ENCODE peak calls at places on chromosomes 5 and 9, in six cellular contexts. E is cardiac muscle cell, Q is WTC11, R is HFF-Myc, A is D721Med, P is bronchial epithelial cell. L is an unnamed sample.

GRCh38 chr9:34715639-34716215 is 5.8 kb upstream of the CCL21 start:
- DNase-seq in E (no peak), Q (no peak), R (no peak), A (no peak), P (peak), L (peak)

GRCh38 chr9:95060246-95060645 is 257.3 kb downstream of the FANCC start:
- DNase-seq in E (no peak), Q (no peak), R (no peak), A (no peak), P (no peak), L (no peak)

GRCh38 chr5:72767289-72768010 is 49.0 kb upstream of the TNPO1 start:
- DNase-seq in E (peak), Q (peak), R (no peak), A (no peak), P (no peak), L (peak)

GRCh38 chr5:78555870-78556269 is 92.7 kb downstream of the LHFPL2 start:
- DNase-seq in E (no peak), Q (no peak), R (no peak), A (no peak), P (no peak), L (no peak)

GRCh38 chr5:179816401-179817070 is 4.2 kb upstream of the SQSTM1 start:
- DNase-seq in E (no peak), Q (peak), R (no peak), A (no peak), P (no peak), L (no peak)

GRCh38 chr5:65760504-65761275 is 38.7 kb downstream of the NLN start:
- DNase-seq in E (peak), Q (no peak), R (no peak), A (no peak), P (peak), L (peak)

GRCh38 chr9:73683862-73684591 is 532.4 kb downstream of the ANXA1 start:
- DNase-seq in E (peak), Q (no peak), R (peak), A (no peak), P (peak), L (peak)

GRCh38 chr9:35687306-35687705 is 2.4 kb downstream of the TPM2 start:
- DNase-seq in E (no peak), Q (no peak), R (no peak), A (no peak), P (no peak), L (no peak)

GRCh38 chr5:9947231-9947693 is 302.4 kb downstream of the ATPSCKMT start:
- DNase-seq in E (peak), Q (no peak), R (no peak), A (no peak), P (peak), L (peak)

GRCh38 chr5:113382736-113383135 is 52.1 kb downstream of the TSSK1B start:
- DNase-seq in E (no peak), Q (no peak), R (no peak), A (no peak), P (peak), L (peak)

GRCh38 chr5:3197699-3198098 is 397.9 kb upstream of the IRX1 start:
- DNase-seq in E (no peak), Q (peak), R (no peak), A (no peak), P (peak), L (no peak)

GRCh38 chr5:61610262-61611024 is 278.4 kb downstream of the ZSWIM6 start:
- DNase-seq in E (no peak), Q (no peak), R (no peak), A (no peak), P (no peak), L (no peak)

GRCh38 chr5:42889311-42889933 is 77.7 kb upstream of the SELENOP start:
- DNase-seq in E (peak), Q (peak), R (peak), A (no peak), P (peak), L (peak)

GRCh38 chr5:94361161-94361560 is 257.2 kb downstream of the KIAA0825 start:
- DNase-seq in E (peak), Q (no peak), R (no peak), A (no peak), P (peak), L (no peak)

GRCh38 chr9:115115117-115115880 is 2.7 kb downstream of the TNC start:
- DNase-seq in E (no peak), Q (no peak), R (no peak), A (no peak), P (peak), L (peak)

GRCh38 chr5:139649082-139649991 is 1.2 kb downstream of the CXXC5 start:
- DNase-seq in E (no peak), Q (peak), R (no peak), A (no peak), P (no peak), L (no peak)

GRCh38 chr9:135858491-135859185 is 48.7 kb downstream of the CAMSAP1 start:
- DNase-seq in E (no peak), Q (no peak), R (no peak), A (no peak), P (peak), L (peak)

GRCh38 chr9:122020398-122020797 is 72.7 kb downstream of the TTLL11 start:
- DNase-seq in E (peak), Q (no peak), R (no peak), A (no peak), P (no peak), L (no peak)

GRCh38 chr5:108238936-108239887 is 142.7 kb downstream of the FBXL17 start:
- DNase-seq in E (peak), Q (peak), R (no peak), A (no peak), P (peak), L (peak)

GRCh38 chr9:18888241-18888794 is 144.7 kb downstream of the SAXO1 start:
- DNase-seq in E (no peak), Q (no peak), R (no peak), A (no peak), P (no peak), L (no peak)

GRCh38 chr5:159638954-159639559 is 277.2 kb upstream of the ADRA1B start:
- DNase-seq in E (peak), Q (no peak), R (no peak), A (no peak), P (no peak), L (no peak)

GRCh38 chr5:31133488-31133887 is 60.0 kb upstream of the CDH6 start:
- DNase-seq in E (peak), Q (no peak), R (peak), A (no peak), P (peak), L (peak)

GRCh38 chr9:116700882-116701836 is 14.1 kb downstream of the TRIM32 start:
- DNase-seq in E (no peak), Q (no peak), R (no peak), A (no peak), P (peak), L (no peak)

GRCh38 chr5:154484393-154484944 is 6.4 kb upstream of the HAND1 start:
- DNase-seq in E (no peak), Q (no peak), R (no peak), A (no peak), P (no peak), L (no peak)

GRCh38 chr5:103016167-103016566 is 103.8 kb downstream of the GIN1 start:
- DNase-seq in E (no peak), Q (no peak), R (no peak), A (no peak), P (no peak), L (no peak)

GRCh38 chr9:88783613-88784230 is 207.5 kb upstream of the S1PR3 start:
- DNase-seq in E (no peak), Q (no peak), R (no peak), A (no peak), P (no peak), L (no peak)

GRCh38 chr9:136045595-136046554 is 49.2 kb downstream of the NACC2 start:
- DNase-seq in E (peak), Q (no peak), R (no peak), A (no peak), P (no peak), L (no peak)

GRCh38 chr5:147384346-147385193 is 125.3 kb downstream of the DPYSL3 start:
- DNase-seq in E (no peak), Q (no peak), R (no peak), A (no peak), P (no peak), L (no peak)

GRCh38 chr5:139700711-139701693 is 52.9 kb downstream of the CXXC5 start:
- DNase-seq in E (no peak), Q (peak), R (no peak), A (no peak), P (no peak), L (no peak)

GRCh38 chr9:132059351-132059750 is 20.3 kb downstream of the MED27 start:
- DNase-seq in E (no peak), Q (no peak), R (no peak), A (no peak), P (no peak), L (no peak)

GRCh38 chr5:96687812-96688453 is 25.8 kb downstream of the CAST start:
- DNase-seq in E (peak), Q (no peak), R (no peak), A (no peak), P (peak), L (peak)

GRCh38 chr5:56130664-56131063 is 102.5 kb downstream of the ANKRD55 start:
- DNase-seq in E (no peak), Q (no peak), R (no peak), A (no peak), P (no peak), L (no peak)

GRCh38 chr5:126597156-126597555 is 2.1 kb upstream of the ALDH7A1 start:
- DNase-seq in E (peak), Q (no peak), R (no peak), A (no peak), P (peak), L (peak)

GRCh38 chr5:35921930-35922329 is 16.5 kb downstream of the CAPSL start:
- DNase-seq in E (no peak), Q (no peak), R (no peak), A (no peak), P (no peak), L (no peak)

GRCh38 chr5:75667586-75667985 is 49.7 kb downstream of the POC5 start:
- DNase-seq in E (peak), Q (no peak), R (no peak), A (no peak), P (no peak), L (no peak)

GRCh38 chr5:38926121-38926520 is 80.3 kb downstream of the OSMR start:
- DNase-seq in E (no peak), Q (no peak), R (no peak), A (no peak), P (no peak), L (no peak)

GRCh38 chr5:2129581-2130272 is 247.0 kb upstream of the IRX4 start:
- DNase-seq in E (no peak), Q (no peak), R (no peak), A (no peak), P (no peak), L (no peak)

GRCh38 chr9:87194471-87194870 is 247.2 kb upstream of the GAS1 start:
- DNase-seq in E (peak), Q (no peak), R (peak), A (no peak), P (peak), L (peak)

DNA sequence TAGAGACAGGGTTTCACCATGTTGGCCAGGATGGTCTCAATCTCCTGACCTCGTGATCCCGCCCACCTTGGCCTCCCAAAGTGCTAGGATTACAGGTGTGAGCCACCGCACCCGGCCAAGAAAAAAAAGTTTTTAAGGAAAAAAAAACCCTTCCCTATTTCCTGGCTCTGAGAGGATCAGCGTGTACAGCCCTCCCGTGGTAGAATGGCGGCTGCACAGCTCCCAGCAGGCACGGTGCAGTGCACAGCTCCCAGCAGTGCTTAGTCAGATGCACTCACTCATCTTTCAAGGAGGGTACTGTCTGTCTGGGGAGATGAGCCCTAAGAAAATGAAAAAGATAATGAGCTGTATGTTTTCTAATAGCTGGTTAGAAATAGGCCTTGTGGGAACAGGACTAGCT is 36.8 kb upstream of the SLC2A8 start:
- DNase-seq in E (no peak), Q (no peak), R (no peak), A (no peak), P (peak), L (no peak)
- TF ChIP-seq CTCF in E (no peak), Q (no peak), R (no peak), A (no peak), P (no peak), L (no peak)

GRCh38 chr5:135991381-135991907 is 36.7 kb upstream of the LECT2 start:
- DNase-seq in E (no peak), Q (no peak), R (no peak), A (no peak), P (no peak), L (no peak)
- TF ChIP-seq CTCF in E (no peak), Q (no peak), R (no peak), A (no peak), P (no peak), L (no peak)

GRCh38 chr9:128149951-128150593 is 819 bp downstream of the LCN2 start:
- DNase-seq in E (no peak), Q (no peak), R (no peak), A (no peak), P (no peak), L (no peak)
- TF ChIP-seq CTCF in E (no peak), Q (no peak), R (no peak), A (no peak), P (no peak), L (no peak)

GRCh38 chr9:581673-582497 is 259.6 kb upstream of the DMRT1 start:
- DNase-seq in E (no peak), Q (peak), R (no peak), A (no peak), P (no peak), L (peak)
- TF ChIP-seq CTCF in E (peak), Q (peak), R (peak), A (no peak), P (peak), L (peak)

GRCh38 chr5:149962040-149962439 is 1.5 kb downstream of the SLC26A2 start:
- DNase-seq in E (peak), Q (no peak), R (peak), A (no peak), P (peak), L (peak)
- TF ChIP-seq CTCF in E (peak), Q (peak), R (peak), A (peak), P (peak), L (peak)

GRCh38 chr5:16774806-16775205 is 158.0 kb upstream of the RETREG1 start:
- DNase-seq in E (no peak), Q (no peak), R (peak), A (no peak), P (no peak), L (no peak)

GRCh38 chr5:16782227-16782626 is 153.9 kb downstream of the MYO10 start:
- DNase-seq in E (no peak), Q (no peak), R (no peak), A (no peak), P (no peak), L (no peak)

GRCh38 chr5:16777432-16777831 is 158.7 kb downstream of the MYO10 start:
- DNase-seq in E (no peak), Q (no peak), R (no peak), A (no peak), P (no peak), L (no peak)

GRCh38 chr5:16773990-16774389 is 157.2 kb upstream of the RETREG1 start:
- DNase-seq in E (peak), Q (no peak), R (peak), A (no peak), P (no peak), L (peak)

GRCh38 chr5:16776611-16777251 is 159.4 kb downstream of the MYO10 start:
- DNase-seq in E (no peak), Q (peak), R (no peak), A (no peak), P (no peak), L (no peak)
- TF ChIP-seq CTCF in E (no peak), Q (peak), R (peak), A (peak), P (peak), L (no peak)

GRCh38 chr9:99852617-99853016 is 30.9 kb downstream of the NR4A3 start:
- DNase-seq in E (no peak), Q (no peak), R (no peak), A (no peak), P (no peak), L (no peak)
- TF ChIP-seq CTCF in E (no peak), Q (no peak), R (no peak), A (no peak), P (no peak), L (no peak)

DNA sequence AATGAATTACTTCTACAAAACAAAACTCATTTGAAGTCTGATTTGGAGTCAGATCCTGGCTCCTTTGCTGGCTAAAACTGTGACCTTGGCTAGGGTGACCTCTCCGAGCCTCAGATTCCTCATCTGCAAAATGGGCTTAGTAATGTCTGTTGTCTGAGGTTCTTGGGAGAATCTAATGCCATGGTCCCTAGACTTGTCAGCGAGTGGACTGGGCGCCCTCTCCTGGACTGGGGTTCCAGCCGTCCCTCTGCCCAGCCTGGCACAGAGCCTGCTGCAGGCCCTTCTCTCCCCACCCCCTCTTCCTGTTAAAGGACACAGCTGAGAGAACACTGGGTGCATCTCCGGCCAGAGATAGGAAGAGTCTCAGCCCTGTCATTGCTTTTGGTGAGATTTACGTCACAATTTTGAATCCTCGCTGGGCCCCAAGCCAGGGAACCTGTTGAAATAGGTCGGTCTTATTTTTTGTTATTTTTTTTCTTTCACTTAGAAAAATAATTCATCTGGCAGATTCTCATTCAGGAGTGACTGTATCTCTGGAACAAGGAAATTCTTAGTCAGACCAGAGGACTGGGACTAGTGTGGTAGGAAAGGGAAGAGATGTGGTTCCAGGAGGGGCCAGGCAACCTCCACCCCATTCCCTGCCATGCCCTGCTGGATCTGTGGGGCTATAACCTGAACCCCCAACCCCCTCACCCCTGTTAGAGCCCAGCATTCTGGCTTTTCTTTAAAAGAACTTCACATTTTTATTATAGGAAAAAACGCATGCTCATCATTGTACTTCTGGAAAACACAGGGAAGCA is 48.2 kb upstream of the RPL26L1 start:
- DNase-seq in E (peak), Q (peak), R (no peak), A (no peak), P (peak), L (peak)
- TF ChIP-seq CTCF in E (peak), Q (no peak), R (peak), A (peak), P (peak), L (peak)

L was measured in MCF 10A.